ENCODE peak calls at places on chromosomes 4 and X, in nine cellular contexts. One of them, this sample, is unnamed.

GRCh38 chrX:53288173-53288572 is 6.8 kb upstream of the IQSEC2 start:
- DNase-seq in HCT116: no peak
- DNase-seq in K562: peak; percentile 65
- DNase-seq in A549: no peak
- DNase-seq in SK-N-SH: peak; percentile 81
- DNase-seq in GM23338: peak; percentile 71
- DNase-seq in HepG2: no peak
- DNase-seq in Panc1: no peak
- DNase-seq in GM12878: no peak
- DNase-seq in this sample: no peak

GRCh38 chr4:8817081-8817812 is 54.4 kb downstream of the HMX1 start:
- DNase-seq in HCT116: no peak
- DNase-seq in K562: no peak
- DNase-seq in A549: no peak
- DNase-seq in SK-N-SH: peak; percentile 1
- DNase-seq in GM23338: no peak
- DNase-seq in HepG2: no peak
- DNase-seq in Panc1: no peak
- DNase-seq in GM12878: no peak
- DNase-seq in this sample: no peak

GRCh38 chrX:103918050-103918449 is 44.4 kb upstream of the TMSB15B start:
- DNase-seq in HCT116: peak; percentile 50
- DNase-seq in K562: peak; percentile 34
- DNase-seq in A549: peak; percentile 67
- DNase-seq in SK-N-SH: peak; percentile 70
- DNase-seq in GM23338: peak; percentile 85
- DNase-seq in HepG2: no peak
- DNase-seq in Panc1: no peak
- DNase-seq in GM12878: no peak
- DNase-seq in this sample: no peak

GRCh38 chr4:173182403-173182802 is 13.8 kb downstream of the GALNT7 start:
- DNase-seq in HCT116: peak; percentile 72
- DNase-seq in K562: no peak
- DNase-seq in A549: no peak
- DNase-seq in SK-N-SH: no peak
- DNase-seq in GM23338: no peak
- DNase-seq in HepG2: no peak
- DNase-seq in Panc1: no peak
- DNase-seq in GM12878: no peak
- DNase-seq in this sample: no peak

GRCh38 chr4:8050555-8051206 is 107.9 kb downstream of the ABLIM2 start:
- DNase-seq in HCT116: no peak
- DNase-seq in K562: no peak
- DNase-seq in A549: no peak
- DNase-seq in SK-N-SH: peak; percentile 88
- DNase-seq in GM23338: peak; percentile 88
- DNase-seq in HepG2: peak; percentile 92
- DNase-seq in Panc1: no peak
- DNase-seq in GM12878: no peak
- DNase-seq in this sample: no peak

GRCh38 chr4:107348188-107348872 is 312.2 kb upstream of the DKK2 start:
- DNase-seq in HCT116: no peak
- DNase-seq in K562: no peak
- DNase-seq in A549: no peak
- DNase-seq in SK-N-SH: no peak
- DNase-seq in GM23338: no peak
- DNase-seq in HepG2: no peak
- DNase-seq in Panc1: no peak
- DNase-seq in GM12878: no peak
- DNase-seq in this sample: no peak

GRCh38 chr4:16122784-16123183 is 39.0 kb upstream of the PROM1 start:
- DNase-seq in HCT116: no peak
- DNase-seq in K562: no peak
- DNase-seq in A549: no peak
- DNase-seq in SK-N-SH: no peak
- DNase-seq in GM23338: no peak
- DNase-seq in HepG2: no peak
- DNase-seq in Panc1: no peak
- DNase-seq in GM12878: no peak
- DNase-seq in this sample: no peak

GRCh38 chrX:85765651-85766050 is 281.7 kb downstream of the CHM start:
- DNase-seq in HCT116: no peak
- DNase-seq in K562: no peak
- DNase-seq in A549: no peak
- DNase-seq in SK-N-SH: no peak
- DNase-seq in GM23338: no peak
- DNase-seq in HepG2: no peak
- DNase-seq in Panc1: no peak
- DNase-seq in GM12878: no peak
- DNase-seq in this sample: no peak

GRCh38 chr4:11133868-11134267 is 294.8 kb downstream of the HS3ST1 start:
- DNase-seq in HCT116: no peak
- DNase-seq in K562: no peak
- DNase-seq in A549: no peak
- DNase-seq in SK-N-SH: no peak
- DNase-seq in GM23338: no peak
- DNase-seq in HepG2: no peak
- DNase-seq in Panc1: no peak
- DNase-seq in GM12878: no peak
- DNase-seq in this sample: no peak

GRCh38 chrX:40402771-40403533 is 177.8 kb upstream of the ATP6AP2 start:
- DNase-seq in HCT116: no peak
- DNase-seq in K562: peak; percentile 20
- DNase-seq in A549: peak; percentile 70
- DNase-seq in SK-N-SH: no peak
- DNase-seq in GM23338: no peak
- DNase-seq in HepG2: no peak
- DNase-seq in Panc1: no peak
- DNase-seq in GM12878: no peak
- DNase-seq in this sample: no peak

GRCh38 chr4:37827030-37827705 is 682 bp downstream of the PGM2 start:
- DNase-seq in HCT116: no peak
- DNase-seq in K562: no peak
- DNase-seq in A549: peak; percentile 2
- DNase-seq in SK-N-SH: no peak
- DNase-seq in GM23338: no peak
- DNase-seq in HepG2: no peak
- DNase-seq in Panc1: no peak
- DNase-seq in GM12878: no peak
- DNase-seq in this sample: no peak

GRCh38 chr4:74428278-74428677 is 16.7 kb upstream of the AREG start:
- DNase-seq in HCT116: no peak
- DNase-seq in K562: no peak
- DNase-seq in A549: no peak
- DNase-seq in SK-N-SH: no peak
- DNase-seq in GM23338: no peak
- DNase-seq in HepG2: no peak
- DNase-seq in Panc1: no peak
- DNase-seq in GM12878: no peak
- DNase-seq in this sample: no peak

GRCh38 chrX:619812-620493 is 10.6 kb upstream of the SHOX start:
- DNase-seq in HCT116: no peak
- DNase-seq in K562: no peak
- DNase-seq in A549: no peak
- DNase-seq in SK-N-SH: no peak
- DNase-seq in GM23338: peak; percentile 37
- DNase-seq in HepG2: no peak
- DNase-seq in Panc1: no peak
- DNase-seq in GM12878: no peak
- DNase-seq in this sample: no peak

GRCh38 chr4:38820329-38821061 is 15.9 kb upstream of the TLR1 start:
- DNase-seq in HCT116: no peak
- DNase-seq in K562: no peak
- DNase-seq in A549: no peak
- DNase-seq in SK-N-SH: no peak
- DNase-seq in GM23338: no peak
- DNase-seq in HepG2: no peak
- DNase-seq in Panc1: no peak
- DNase-seq in GM12878: peak; percentile 69
- DNase-seq in this sample: no peak

GRCh38 chr4:77581724-77582123 is 23.9 kb upstream of the CXCL13 start:
- DNase-seq in HCT116: no peak
- DNase-seq in K562: no peak
- DNase-seq in A549: no peak
- DNase-seq in SK-N-SH: no peak
- DNase-seq in GM23338: no peak
- DNase-seq in HepG2: no peak
- DNase-seq in Panc1: no peak
- DNase-seq in GM12878: no peak
- DNase-seq in this sample: no peak

GRCh38 chr4:102869569-102870227 is 906 bp downstream of the CISD2 start:
- DNase-seq in HCT116: no peak
- DNase-seq in K562: peak; percentile 67
- DNase-seq in A549: no peak
- DNase-seq in SK-N-SH: no peak
- DNase-seq in GM23338: peak; percentile 45
- DNase-seq in HepG2: no peak
- DNase-seq in Panc1: no peak
- DNase-seq in GM12878: no peak
- DNase-seq in this sample: no peak

GRCh38 chr4:74097631-74098550 is 1.1 kb downstream of the CXCL2 start:
- DNase-seq in HCT116: no peak
- DNase-seq in K562: no peak
- DNase-seq in A549: no peak
- DNase-seq in SK-N-SH: no peak
- DNase-seq in GM23338: no peak
- DNase-seq in HepG2: no peak
- DNase-seq in Panc1: no peak
- DNase-seq in GM12878: no peak
- DNase-seq in this sample: no peak

GRCh38 chrX:14673764-14674163 is 144.4 kb downstream of the GLRA2 start:
- DNase-seq in HCT116: peak; percentile 78
- DNase-seq in K562: no peak
- DNase-seq in A549: peak; percentile 40
- DNase-seq in SK-N-SH: no peak
- DNase-seq in GM23338: no peak
- DNase-seq in HepG2: peak; percentile 39
- DNase-seq in Panc1: no peak
- DNase-seq in GM12878: peak; percentile 70
- DNase-seq in this sample: no peak

GRCh38 chrX:24023972-24024664 is 2.9 kb downstream of the KLHL15 start:
- DNase-seq in HCT116: no peak
- DNase-seq in K562: no peak
- DNase-seq in A549: no peak
- DNase-seq in SK-N-SH: no peak
- DNase-seq in GM23338: no peak
- DNase-seq in HepG2: no peak
- DNase-seq in Panc1: no peak
- DNase-seq in GM12878: no peak
- DNase-seq in this sample: no peak

GRCh38 chr4:96228463-96228862 is 388.6 kb downstream of the PDHA2 start:
- DNase-seq in HCT116: no peak
- DNase-seq in K562: no peak
- DNase-seq in A549: no peak
- DNase-seq in SK-N-SH: no peak
- DNase-seq in GM23338: peak; percentile 13
- DNase-seq in HepG2: peak; percentile 1
- DNase-seq in Panc1: no peak
- DNase-seq in GM12878: no peak
- DNase-seq in this sample: no peak

DNA sequence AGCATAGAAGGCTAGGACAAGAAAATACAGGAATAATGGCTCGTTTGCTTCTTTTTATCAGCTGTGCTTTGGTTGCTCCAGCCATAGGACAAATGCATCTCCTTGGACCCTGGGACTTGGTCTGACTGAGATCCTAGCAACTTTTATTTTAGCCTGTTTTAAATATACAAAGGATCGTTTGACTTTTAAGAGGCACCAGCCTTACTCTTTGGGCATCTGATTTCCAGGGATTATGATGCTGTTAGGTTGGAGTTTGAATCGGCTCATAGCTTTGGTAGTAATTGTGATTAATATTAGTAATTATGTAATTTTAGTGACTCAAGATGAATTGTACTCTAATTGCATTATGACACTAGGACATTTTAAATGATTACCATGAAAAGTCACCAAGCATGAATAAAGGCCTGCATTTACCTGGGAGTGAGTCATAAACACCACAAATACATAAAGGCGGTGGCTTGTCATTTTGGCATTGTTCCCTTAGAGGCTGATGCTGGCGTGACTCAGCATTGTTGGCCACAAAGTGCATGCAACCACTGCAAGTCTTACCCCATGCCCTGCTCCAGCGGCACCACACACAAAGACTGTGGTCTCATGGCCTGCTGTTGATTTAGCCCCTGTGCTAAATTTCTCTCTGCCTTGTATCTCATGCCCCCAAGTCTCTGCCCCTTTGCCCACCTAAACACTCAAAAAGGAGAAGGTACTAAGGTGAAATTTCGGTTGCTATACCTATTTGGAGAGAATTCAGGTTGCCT is 12.4 kb downstream of the GPAT3 start:
- DNase-seq in HCT116: peak; percentile 99
- DNase-seq in K562: peak; percentile 77
- DNase-seq in A549: peak; percentile 86
- DNase-seq in SK-N-SH: no peak
- DNase-seq in GM23338: peak; percentile 19
- DNase-seq in HepG2: peak; percentile 88
- DNase-seq in Panc1: peak; percentile 96
- DNase-seq in GM12878: peak; percentile 83
- DNase-seq in this sample: peak; percentile 91
- H3K27ac ChIP-seq in HCT116: peak overlapping the region; percentile 73
- H3K27ac ChIP-seq in K562: peak overlapping the region; percentile 70
- H3K27ac ChIP-seq in A549: peak overlapping the region; percentile 92
- H3K27ac ChIP-seq in SK-N-SH: no peak overlapping the region
- H3K27ac ChIP-seq in GM23338: no peak overlapping the region
- H3K27ac ChIP-seq in HepG2: peak overlapping the region; percentile 40
- H3K27ac ChIP-seq in Panc1: peak overlapping the region; percentile 91
- H3K27ac ChIP-seq in GM12878: peak overlapping the region; percentile 39
- H3K27ac ChIP-seq in this sample: peak overlapping the region; percentile 29

GRCh38 chr4:57410331-57411052 is 300.3 kb upstream of the IGFBP7 start:
- DNase-seq in HCT116: no peak
- DNase-seq in K562: no peak
- DNase-seq in A549: no peak
- DNase-seq in SK-N-SH: no peak
- DNase-seq in GM23338: no peak
- DNase-seq in HepG2: no peak
- DNase-seq in Panc1: no peak
- DNase-seq in GM12878: no peak
- DNase-seq in this sample: no peak
- TF ChIP-seq REST in HCT116: no peak
- TF ChIP-seq REST in K562: no peak
- TF ChIP-seq REST in A549: no peak
- TF ChIP-seq REST in SK-N-SH: no peak
- TF ChIP-seq REST in GM23338: no peak
- TF ChIP-seq REST in HepG2: no peak
- TF ChIP-seq REST in Panc1: no peak
- TF ChIP-seq REST in GM12878: no peak
- TF ChIP-seq REST in this sample: no peak

GRCh38 chr4:48130100-48130499 is 4.0 kb downstream of the TXK start:
- DNase-seq in HCT116: no peak
- DNase-seq in K562: no peak
- DNase-seq in A549: no peak
- DNase-seq in SK-N-SH: no peak
- DNase-seq in GM23338: no peak
- DNase-seq in HepG2: no peak
- DNase-seq in Panc1: no peak
- DNase-seq in GM12878: no peak
- DNase-seq in this sample: no peak
- H3K27ac ChIP-seq in HCT116: no peak overlapping the region
- H3K27ac ChIP-seq in K562: no peak overlapping the region
- H3K27ac ChIP-seq in A549: peak overlapping the region; percentile 50
- H3K27ac ChIP-seq in SK-N-SH: no peak overlapping the region
- H3K27ac ChIP-seq in GM23338: no peak overlapping the region
- H3K27ac ChIP-seq in HepG2: no peak overlapping the region
- H3K27ac ChIP-seq in Panc1: no peak overlapping the region
- H3K27ac ChIP-seq in GM12878: no peak overlapping the region
- H3K27ac ChIP-seq in this sample: no peak overlapping the region

GRCh38 chr4:80202784-80203553 is 5.7 kb downstream of the PRDM8 start:
- DNase-seq in HCT116: no peak
- DNase-seq in K562: no peak
- DNase-seq in A549: no peak
- DNase-seq in SK-N-SH: no peak
- DNase-seq in GM23338: peak; percentile 62
- DNase-seq in HepG2: no peak
- DNase-seq in Panc1: no peak
- DNase-seq in GM12878: no peak
- DNase-seq in this sample: peak; percentile 57
- TF ChIP-seq REST in HCT116: no peak
- TF ChIP-seq REST in K562: no peak
- TF ChIP-seq REST in A549: no peak
- TF ChIP-seq REST in SK-N-SH: no peak
- TF ChIP-seq REST in GM23338: no peak
- TF ChIP-seq REST in HepG2: no peak
- TF ChIP-seq REST in Panc1: no peak
- TF ChIP-seq REST in GM12878: no peak
- TF ChIP-seq REST in this sample: no peak